ENCODE peak calls at places on chromosomes 11 and 22, in five cellular contexts. Y, N, C, W and B are unnamed samples.

GRCh38 chr11:119531623-119532022 is 108.7 kb upstream of the THY1 start:
- DNase-seq in C (no peak), N (peak), W (no peak), Y (no peak), B (no peak)

GRCh38 chr11:16099501-16099900 is 256.8 kb downstream of the SOX6 start:
- DNase-seq in W (no peak), Y (no peak), N (no peak), C (peak), B (no peak)

GRCh38 chr11:93783362-93783761 is 720 bp upstream of the MED17 start:
- DNase-seq in C (no peak), Y (no peak), N (no peak), W (no peak), B (no peak)

GRCh38 chr11:88175004-88175706 is at the start of gene RAB38:
- DNase-seq in N (peak), Y (peak), W (peak), C (no peak), B (peak)

GRCh38 chr11:8288824-8289223 is 25.1 kb upstream of the LMO1 start:
- DNase-seq in C (no peak), W (no peak), N (peak), Y (no peak), B (no peak)

GRCh38 chr22:30159561-30160353 is 79.5 kb downstream of the HORMAD2 start:
- DNase-seq in C (peak), N (no peak), Y (peak), W (no peak), B (peak)

GRCh38 chr11:75814369-75814685 is 683 bp upstream of the UVRAG start:
- DNase-seq in Y (no peak), C (no peak), W (no peak), N (no peak), B (no peak)

GRCh38 chr11:579830-580601 is 3.7 kb downstream of the PHRF1 start:
- DNase-seq in Y (peak), W (no peak), N (no peak), C (no peak), B (peak)

GRCh38 chr11:116709970-116710369 is 62.8 kb downstream of the BUD13 start:
- DNase-seq in W (no peak), Y (no peak), C (no peak), N (no peak), B (no peak)

GRCh38 chr11:66316849-66317251 is at the start of gene CD248:
- DNase-seq in C (peak), Y (no peak), N (peak), W (no peak), B (peak)

GRCh38 chr22:19291218-19291579 is 320 bp downstream of the CLTCL1 start:
- DNase-seq in C (peak), N (peak), Y (peak), W (no peak), B (no peak)

GRCh38 chr22:39748877-39749276 is 144.7 kb downstream of the ENTHD1 start:
- DNase-seq in Y (no peak), C (no peak), W (no peak), N (no peak), B (peak)

GRCh38 chr11:76835928-76836612 is 24.6 kb upstream of the ACER3 start:
- DNase-seq in N (no peak), Y (no peak), W (no peak), C (no peak), B (peak)